ENCODE peak calls at places on chromosomes 7 and 10, in six cellular contexts. T is pancreas; F is astrocyte of the spinal cord; N is epithelial cell of esophagus; Q is CD4-positive, alpha-beta T cell; P is ovary. R is an unnamed sample.

GRCh38 chr7:28738384-28738783 is 219.7 kb downstream of the TRIL start:
- DNase-seq in T (no peak), F (no peak), N (peak), Q (no peak), P (no peak), R (no peak)

GRCh38 chr10:5117021-5117420 is 22.8 kb downstream of the AKR1C3 start:
- DNase-seq in T (no peak), F (no peak), N (no peak), Q (no peak), P (no peak), R (no peak)

GRCh38 chr7:26153823-26154783 is 2.1 kb downstream of the NFE2L3 start:
- DNase-seq in T (no peak), F (peak), N (peak), Q (no peak), P (no peak), R (peak)

GRCh38 chr7:104207348-104207730 is 474 bp downstream of the ORC5 start:
- DNase-seq in T (no peak), F (peak), N (peak), Q (no peak), P (no peak), R (no peak)

GRCh38 chr7:41629711-41630111 is 73.2 kb downstream of the INHBA start:
- DNase-seq in T (no peak), F (no peak), N (no peak), Q (no peak), P (no peak), R (no peak)

GRCh38 chr10:129466703-129467345 is at the start of gene MGMT:
- DNase-seq in T (peak), F (peak), N (peak), Q (peak), P (peak), R (peak)

GRCh38 chr10:95866448-95866842 is 41.3 kb upstream of the CC2D2B start:
- DNase-seq in T (no peak), F (no peak), N (no peak), Q (no peak), P (no peak), R (no peak)

GRCh38 chr7:113331155-113331898 is 213.0 kb upstream of the SMIM30 start:
- DNase-seq in T (peak), F (no peak), N (no peak), Q (no peak), P (no peak), R (peak)

GRCh38 chr7:47402941-47403340 is 179.0 kb downstream of the TNS3 start:
- DNase-seq in T (no peak), F (no peak), N (no peak), Q (peak), P (peak), R (no peak)

GRCh38 chr7:29588900-29589696 is 25.5 kb downstream of the PRR15 start:
- DNase-seq in T (no peak), F (peak), N (peak), Q (no peak), P (no peak), R (no peak)

GRCh38 chr7:154848464-154848863 is 154.5 kb downstream of the PAXIP1 start:
- DNase-seq in T (no peak), F (no peak), N (no peak), Q (no peak), P (no peak), R (no peak)

GRCh38 chr10:3907514-3907913 is 122.5 kb upstream of the KLF6 start:
- DNase-seq in T (no peak), F (peak), N (no peak), Q (no peak), P (no peak), R (no peak)

GRCh38 chr10:77403761-77404160 is 233.8 kb downstream of the KCNMA1 start:
- DNase-seq in T (no peak), F (no peak), N (no peak), Q (no peak), P (no peak), R (no peak)

GRCh38 chr7:130741336-130741995 is 7.5 kb upstream of the KLF14 start:
- DNase-seq in T (no peak), F (no peak), N (no peak), Q (no peak), P (no peak), R (no peak)

GRCh38 chr7:35355911-35356310 is 102.0 kb upstream of the TBX20 start:
- DNase-seq in T (no peak), F (no peak), N (no peak), Q (no peak), P (no peak), R (no peak)

GRCh38 chr7:73433924-73434700 is 534 bp downstream of the FZD9 start:
- DNase-seq in T (peak), F (no peak), N (peak), Q (no peak), P (no peak), R (no peak)

GRCh38 chr10:86960003-86960862 is 1.8 kb downstream of the SNCG start:
- DNase-seq in T (peak), F (peak), N (peak), Q (peak), P (peak), R (peak)

GRCh38 chr7:142785841-142786250 is 15.1 kb downstream of the PRSS2 start:
- DNase-seq in T (no peak), F (no peak), N (no peak), Q (peak), P (no peak), R (no peak)

GRCh38 chr7:152723364-152723763 is 36.2 kb upstream of the ACTR3B start:
- DNase-seq in T (no peak), F (no peak), N (no peak), Q (no peak), P (no peak), R (no peak)

GRCh38 chr7:36986429-36987362 is 262.4 kb upstream of the AOAH start:
- DNase-seq in T (peak), F (peak), N (peak), Q (peak), P (peak), R (peak)

GRCh38 chr7:77940647-77941046 is 142.1 kb downstream of the PHTF2 start:
- DNase-seq in T (no peak), F (peak), N (peak), Q (no peak), P (no peak), R (no peak)

GRCh38 chr10:91681361-91682276 is 48.7 kb upstream of the PPP1R3C start:
- DNase-seq in T (no peak), F (no peak), N (peak), Q (no peak), P (no peak), R (no peak)

GRCh38 chr7:135321556-135321955 is 87.9 kb downstream of the STRA8 start:
- DNase-seq in T (no peak), F (peak), N (peak), Q (no peak), P (no peak), R (no peak)

GRCh38 chr10:113704637-113705343 is 25.1 kb downstream of the CASP7 start:
- DNase-seq in T (no peak), F (peak), N (peak), Q (no peak), P (no peak), R (no peak)

GRCh38 chr7:103373866-103374643 is 26.6 kb downstream of the PSMC2 start:
- DNase-seq in T (no peak), F (no peak), N (no peak), Q (no peak), P (no peak), R (no peak)

GRCh38 chr7:94053532-94053931 is 49.4 kb upstream of the BET1 start:
- DNase-seq in T (no peak), F (no peak), N (no peak), Q (no peak), P (no peak), R (no peak)

GRCh38 chr7:121138262-121138933 is 149.9 kb downstream of the CPED1 start:
- DNase-seq in T (no peak), F (no peak), N (peak), Q (no peak), P (no peak), R (no peak)

GRCh38 chr7:84568786-84569185 is 374.2 kb upstream of the SEMA3A start:
- DNase-seq in T (no peak), F (no peak), N (no peak), Q (no peak), P (no peak), R (no peak)

GRCh38 chr10:43282881-43283280 is 16.0 kb upstream of the RASGEF1A start:
- DNase-seq in T (no peak), F (no peak), N (peak), Q (no peak), P (no peak), R (no peak)

GRCh38 chr7:122465296-122465695 is 160.7 kb upstream of the FEZF1 start:
- DNase-seq in T (no peak), F (no peak), N (no peak), Q (no peak), P (no peak), R (no peak)

GRCh38 chr7:6435486-6436384 is 12.0 kb downstream of the DAGLB start:
- DNase-seq in T (peak), F (peak), N (peak), Q (peak), P (peak), R (peak)

GRCh38 chr7:154296443-154296842 is 244.2 kb downstream of the DPP6 start:
- DNase-seq in T (no peak), F (no peak), N (no peak), Q (no peak), P (no peak), R (no peak)

GRCh38 chr10:73168486-73168844 is 546 bp downstream of the FAM149B1 start:
- DNase-seq in T (no peak), F (peak), N (no peak), Q (no peak), P (no peak), R (no peak)

GRCh38 chr7:31308642-31309041 is 31.9 kb downstream of the NEUROD6 start:
- DNase-seq in T (no peak), F (no peak), N (no peak), Q (no peak), P (no peak), R (no peak)

GRCh38 chr10:77580500-77580899 is 57.1 kb downstream of the KCNMA1 start:
- DNase-seq in T (no peak), F (no peak), N (no peak), Q (no peak), P (no peak), R (no peak)

GRCh38 chr10:84247496-84247895 is 2.6 kb downstream of the RGR start:
- DNase-seq in T (no peak), F (no peak), N (no peak), Q (no peak), P (no peak), R (no peak)

GRCh38 chr10:112421731-112422130 is 25.0 kb downstream of the ZDHHC6 start:
- DNase-seq in T (no peak), F (no peak), N (no peak), Q (no peak), P (no peak), R (no peak)

DNA sequence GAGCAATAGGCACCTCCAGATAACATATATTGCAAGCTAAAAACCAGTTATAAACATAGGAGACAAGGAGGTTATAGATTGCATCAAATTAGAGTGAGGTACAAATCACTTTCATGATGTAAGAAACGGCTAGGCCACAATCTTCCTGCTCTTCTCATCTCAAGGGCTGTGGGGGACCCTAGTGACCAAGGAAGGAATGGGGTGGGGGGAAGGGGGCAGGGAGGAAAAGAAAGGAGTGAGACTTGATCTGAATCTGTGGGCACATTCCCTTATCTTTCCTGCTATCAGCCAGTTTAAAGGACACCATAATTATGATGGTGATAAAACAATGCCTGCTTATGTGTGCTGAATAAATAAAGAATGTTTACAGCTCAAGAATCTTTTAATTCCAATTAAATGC is 2.5 kb downstream of the SKIDA1 start:
- DNase-seq in T (no peak), F (peak), N (no peak), Q (no peak), P (no peak), R (no peak)
- TF ChIP-seq CTCF in T (no peak), F (no peak), N (no peak), Q (no peak), P (no peak), R (no peak)

GRCh38 chr10:127492607-127493250 is 56.4 kb upstream of the NPS start:
- DNase-seq in T (no peak), F (no peak), N (peak), Q (no peak), P (no peak), R (no peak)
- TF ChIP-seq CTCF in T (no peak), F (peak), N (no peak), Q (no peak), P (no peak), R (no peak)

GRCh38 chr10:124092270-124093075 is 925 bp downstream of the CHST15 start:
- DNase-seq in T (peak), F (peak), N (peak), Q (no peak), P (peak), R (peak)
- TF ChIP-seq CTCF in T (no peak), F (no peak), N (no peak), Q (no peak), P (no peak), R (no peak)

GRCh38 chr7:43511769-43512515 is 71.0 kb upstream of the STK17A start:
- DNase-seq in T (no peak), F (no peak), N (no peak), Q (no peak), P (no peak), R (no peak)

GRCh38 chr7:43513236-43513635 is 69.7 kb upstream of the STK17A start:
- DNase-seq in T (no peak), F (peak), N (no peak), Q (no peak), P (no peak), R (no peak)

GRCh38 chr7:43509906-43510305 is 73.0 kb upstream of the STK17A start:
- DNase-seq in T (no peak), F (no peak), N (peak), Q (no peak), P (no peak), R (no peak)

GRCh38 chr7:43508434-43508833 is 74.5 kb upstream of the STK17A start:
- DNase-seq in T (no peak), F (no peak), N (no peak), Q (no peak), P (no peak), R (no peak)

DNA sequence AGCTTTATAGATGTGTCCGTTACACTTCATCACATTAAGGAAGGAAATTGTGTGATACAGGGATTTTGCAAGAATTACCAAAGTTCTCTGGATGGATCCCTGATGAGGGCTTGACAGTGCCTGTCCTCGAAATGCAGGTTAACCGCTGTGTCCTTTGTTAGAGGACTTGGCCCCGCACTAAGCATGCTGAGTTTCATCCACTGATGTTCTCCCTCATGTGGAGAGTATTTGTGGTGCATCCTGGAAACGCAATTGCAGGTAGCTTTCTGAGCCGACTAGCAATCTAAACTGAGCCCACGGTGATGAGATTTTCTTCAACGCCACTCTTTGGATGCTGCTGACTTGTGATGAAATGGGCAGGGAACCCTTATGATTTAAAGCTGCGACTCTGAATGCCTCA is 71.9 kb upstream of the STK17A start:
- DNase-seq in T (no peak), F (no peak), N (peak), Q (no peak), P (no peak), R (no peak)
- TF ChIP-seq CTCF in T (no peak), F (peak), N (peak), Q (no peak), P (no peak), R (peak)

DNA sequence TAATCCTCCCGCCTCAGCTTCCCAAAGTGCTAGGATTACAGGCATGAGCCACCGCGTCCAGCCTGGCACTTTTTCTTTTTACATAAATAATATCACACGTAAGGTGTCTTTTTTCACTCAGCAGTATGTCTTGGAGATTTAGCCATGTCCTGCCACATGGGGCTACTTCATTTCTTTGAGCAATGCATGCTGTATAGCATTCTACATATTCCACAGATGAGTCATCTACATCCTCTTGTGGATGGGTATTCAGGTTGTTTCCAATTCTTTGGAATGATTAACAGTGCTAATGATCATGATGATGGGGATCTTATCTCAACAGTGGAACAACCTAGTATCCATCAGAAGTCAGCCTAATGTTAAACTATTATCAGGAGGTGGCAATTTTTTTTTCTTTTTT is 50.8 kb downstream of the ZNF503 start:
- DNase-seq in T (no peak), F (peak), N (peak), Q (no peak), P (no peak), R (no peak)
- TF ChIP-seq CTCF in T (no peak), F (no peak), N (peak), Q (no peak), P (no peak), R (no peak)

DNA sequence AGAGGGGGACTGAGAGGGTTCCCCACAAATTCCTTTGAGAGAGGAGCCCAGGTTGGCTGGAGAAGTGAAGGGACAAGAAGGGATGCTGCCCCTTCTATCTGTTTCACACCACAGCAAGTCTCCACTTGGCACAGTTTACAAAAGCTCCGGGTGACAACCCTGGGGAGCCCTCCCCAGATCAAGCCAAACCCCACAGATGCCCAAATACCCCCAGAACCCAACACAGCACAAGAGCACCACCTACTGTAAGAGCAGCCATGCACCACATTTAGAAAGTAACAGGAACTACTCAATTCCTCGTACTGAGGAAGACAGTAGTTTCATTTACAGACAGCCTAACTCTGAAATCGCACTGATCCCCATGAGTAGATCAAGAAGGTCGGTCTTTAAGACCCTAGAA is 67.8 kb upstream of the ATP6V0A4 start:
- DNase-seq in T (no peak), F (no peak), N (peak), Q (peak), P (no peak), R (no peak)
- TF ChIP-seq CTCF in T (no peak), F (peak), N (peak), Q (peak), P (no peak), R (peak)

R was measured in CD14-positive monocyte.